ENCODE peak calls at places on chromosomes 16 and 17, in eight cellular contexts. S, B, N, H, M, I, J and R are unnamed samples.

GRCh38 chr16:27515874-27516353 is 33.8 kb downstream of the GTF3C1 start:
- DNase-seq in B (no peak), S (no peak), M (peak), H (peak), J (no peak), N (peak), I (peak), R (no peak)

GRCh38 chr16:55351936-55352335 is 27.9 kb downstream of the IRX6 start:
- DNase-seq in H (no peak), I (no peak), B (no peak), N (no peak), S (no peak), J (no peak), M (no peak), R (no peak)

GRCh38 chr16:14409563-14409962 is 220.5 kb downstream of the PARN start:
- DNase-seq in I (peak), M (no peak), N (peak), H (no peak), J (peak), S (peak), B (peak), R (peak)

GRCh38 chr17:48577330-48577945 is 712 bp downstream of the HOXB4 start:
- DNase-seq in I (no peak), H (no peak), J (no peak), B (peak), S (no peak), M (no peak), N (no peak), R (peak)

GRCh38 chr17:82684207-82684903 is 14.1 kb downstream of the RAB40B start:
- DNase-seq in B (peak), J (peak), H (no peak), S (no peak), N (no peak), M (no peak), I (no peak), R (no peak)

GRCh38 chr17:36590082-36590481 is 1.6 kb upstream of the DHRS11 start:
- DNase-seq in I (peak), S (no peak), B (no peak), H (peak), M (peak), J (no peak), N (peak), R (no peak)

GRCh38 chr17:57511475-57512123 is 233.5 kb downstream of the CCDC182 start:
- DNase-seq in M (no peak), I (no peak), B (no peak), S (no peak), J (no peak), N (no peak), H (no peak), R (no peak)

GRCh38 chr16:67430504-67431076 is 331 bp upstream of the HSD11B2 start:
- DNase-seq in M (peak), S (no peak), J (peak), B (peak), I (no peak), N (no peak), H (no peak), R (no peak)

GRCh38 chr16:27475561-27475960 is 73.6 kb downstream of the IL21R start:
- DNase-seq in S (no peak), B (no peak), H (no peak), M (no peak), N (peak), I (peak), J (no peak), R (peak)

GRCh38 chr16:66751135-66751991 is at the start of gene DYNC1LI2:
- DNase-seq in N (peak), B (peak), M (peak), H (peak), S (peak), J (peak), I (peak), R (peak)

GRCh38 chr17:79904865-79905264 is 65.6 kb upstream of the CBX4 start:
- DNase-seq in S (no peak), I (no peak), M (no peak), J (no peak), N (no peak), H (no peak), B (no peak), R (no peak)

GRCh38 chr16:77585852-77586251 is 136.5 kb upstream of the NUDT7 start:
- DNase-seq in I (no peak), J (no peak), B (no peak), N (peak), S (no peak), H (no peak), M (no peak), R (no peak)

GRCh38 chr16:88667496-88667895 is 4.6 kb upstream of the MVD start:
- DNase-seq in I (no peak), M (no peak), N (peak), B (no peak), H (no peak), S (no peak), J (no peak), R (no peak)

GRCh38 chr16:66093217-66093616 is 273.3 kb upstream of the CDH5 start:
- DNase-seq in N (no peak), I (no peak), B (no peak), H (no peak), J (no peak), S (no peak), M (no peak), R (peak)

GRCh38 chr17:72111374-72111773 is 9.4 kb upstream of the SOX9 start:
- DNase-seq in J (no peak), N (no peak), I (peak), M (no peak), S (no peak), B (peak), H (no peak), R (no peak)

GRCh38 chr17:2400474-2400866 is 390 bp downstream of the MNT start:
- DNase-seq in N (peak), H (peak), J (peak), I (peak), S (no peak), B (peak), M (peak), R (peak)

GRCh38 chr17:65122836-65123756 is 14.1 kb upstream of the RGS9 start:
- DNase-seq in N (peak), M (peak), J (peak), B (peak), H (peak), S (peak), I (peak), R (peak)

GRCh38 chr16:72788269-72788809 is 259.6 kb downstream of the ZFHX3 start:
- DNase-seq in N (no peak), S (no peak), I (no peak), M (no peak), J (no peak), B (no peak), H (peak), R (no peak)

GRCh38 chr17:77092025-77092424 is 48.7 kb upstream of the SEC14L1 start:
- DNase-seq in M (no peak), H (no peak), I (no peak), N (no peak), S (no peak), B (no peak), J (no peak), R (no peak)

GRCh38 chr17:57121308-57122042 is 36.4 kb downstream of the AKAP1 start:
- DNase-seq in I (peak), S (no peak), H (peak), M (peak), N (peak), B (no peak), J (no peak), R (peak)

GRCh38 chr17:49249292-49249794 is 18.8 kb upstream of the PHOSPHO1 start:
- DNase-seq in S (no peak), H (no peak), N (peak), J (no peak), B (no peak), I (peak), M (peak), R (peak)

GRCh38 chr17:38550661-38551060 is 55.1 kb downstream of the SRCIN1 start:
- DNase-seq in B (no peak), H (no peak), N (peak), J (no peak), M (peak), S (peak), I (peak), R (peak)

GRCh38 chr16:88069397-88070168 is 118.3 kb downstream of the BANP start:
- DNase-seq in J (peak), B (no peak), M (no peak), S (no peak), H (no peak), I (no peak), N (no peak), R (no peak)

GRCh38 chr16:17497648-17498047 is 26.9 kb upstream of the XYLT1 start:
- DNase-seq in B (no peak), J (no peak), N (no peak), I (peak), M (no peak), S (no peak), H (no peak), R (peak)

GRCh38 chr17:55454906-55455474 is 33.4 kb upstream of the MMD start:
- DNase-seq in J (no peak), I (peak), H (no peak), B (no peak), N (peak), S (no peak), M (no peak), R (peak)

GRCh38 chr16:29993191-29993902 is 2.1 kb downstream of the HIRIP3 start:
- DNase-seq in M (no peak), I (no peak), H (no peak), B (no peak), N (no peak), S (no peak), J (no peak), R (no peak)

GRCh38 chr16:73113326-73113720 is 65.4 kb upstream of the ZFHX3 start:
- DNase-seq in M (no peak), S (no peak), J (no peak), B (no peak), I (peak), N (peak), H (no peak), R (peak)

GRCh38 chr17:77821114-77821513 is 137.4 kb upstream of the TNRC6C start:
- DNase-seq in M (peak), B (no peak), I (no peak), J (no peak), H (no peak), S (no peak), N (no peak), R (no peak)

GRCh38 chr17:41528959-41529353 is 848 bp upstream of the KRT19 start:
- DNase-seq in J (peak), N (no peak), S (no peak), H (no peak), I (no peak), M (no peak), B (peak), R (no peak)

GRCh38 chr16:48734220-48734619 is 124.2 kb upstream of the N4BP1 start:
- DNase-seq in H (no peak), S (no peak), N (no peak), B (no peak), J (no peak), M (no peak), I (no peak), R (no peak)

GRCh38 chr16:1007284-1007850 is 25.8 kb downstream of the SOX8 start:
- DNase-seq in J (no peak), B (no peak), M (no peak), H (no peak), I (no peak), N (no peak), S (no peak), R (no peak)

GRCh38 chr16:15401972-15402371 is 6.4 kb downstream of the MPV17L start:
- DNase-seq in M (no peak), B (no peak), N (no peak), H (no peak), J (no peak), I (no peak), S (no peak), R (no peak)

GRCh38 chr17:77437017-77437416 is 296.2 kb downstream of the SEC14L1 start:
- DNase-seq in N (peak), J (peak), M (peak), S (no peak), H (peak), I (peak), B (peak), R (peak)

GRCh38 chr16:28538733-28539596 is at the start of gene NUPR1:
- DNase-seq in J (peak), H (no peak), S (peak), I (peak), B (peak), M (no peak), N (peak), R (peak)

DNA sequence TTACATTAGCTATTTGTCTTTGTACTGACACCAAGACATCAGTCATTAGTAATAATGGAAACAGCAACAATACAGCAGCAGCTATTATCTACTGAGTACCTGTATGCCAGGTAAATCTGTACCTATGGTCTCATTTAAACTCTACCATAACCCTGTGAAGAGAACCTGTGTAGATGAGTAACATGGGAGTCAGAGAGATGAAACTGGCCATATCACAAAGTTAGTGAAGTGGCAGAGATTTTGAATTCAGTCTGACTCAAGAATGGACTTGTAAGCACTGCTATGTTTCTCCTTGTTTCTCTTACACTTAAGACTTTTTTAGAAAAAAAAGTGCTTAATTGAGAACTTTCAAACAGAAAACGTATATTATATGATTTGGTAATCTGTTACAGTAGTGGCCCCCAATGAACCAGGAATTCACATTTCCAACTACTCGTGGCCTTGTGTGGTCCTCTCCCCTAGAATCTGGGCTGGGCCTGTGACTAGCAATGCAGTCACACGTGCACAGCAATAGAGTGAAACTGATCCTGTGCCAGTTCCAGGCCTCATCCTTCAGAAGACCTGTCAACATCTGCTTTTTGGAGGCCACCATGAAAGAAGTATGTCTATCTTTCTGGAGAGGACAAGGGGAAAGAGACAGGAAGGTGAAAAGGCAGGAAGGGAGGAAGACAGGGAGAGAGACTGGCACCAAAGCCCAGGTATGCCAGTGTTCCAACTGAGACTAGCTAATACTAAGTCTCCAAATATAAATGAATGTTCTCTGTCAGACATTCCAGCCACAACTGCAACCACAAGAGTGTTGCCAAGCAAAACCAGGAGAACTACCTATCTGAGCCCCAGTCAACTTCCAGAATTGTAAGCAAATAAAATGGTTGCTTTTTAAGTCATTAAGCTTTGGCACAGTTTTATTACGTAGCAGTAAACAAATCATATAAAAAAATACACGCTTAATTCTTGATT is 12.0 kb downstream of the CRLF3 start:
- DNase-seq in I (peak), M (no peak), N (peak), B (no peak), S (no peak), J (no peak), H (no peak), R (peak)
- H3K4me3 ChIP-seq in I (no peak), M (no peak), N (no peak), B (no peak), S (no peak), J (no peak), H (no peak), R (no peak)

DNA sequence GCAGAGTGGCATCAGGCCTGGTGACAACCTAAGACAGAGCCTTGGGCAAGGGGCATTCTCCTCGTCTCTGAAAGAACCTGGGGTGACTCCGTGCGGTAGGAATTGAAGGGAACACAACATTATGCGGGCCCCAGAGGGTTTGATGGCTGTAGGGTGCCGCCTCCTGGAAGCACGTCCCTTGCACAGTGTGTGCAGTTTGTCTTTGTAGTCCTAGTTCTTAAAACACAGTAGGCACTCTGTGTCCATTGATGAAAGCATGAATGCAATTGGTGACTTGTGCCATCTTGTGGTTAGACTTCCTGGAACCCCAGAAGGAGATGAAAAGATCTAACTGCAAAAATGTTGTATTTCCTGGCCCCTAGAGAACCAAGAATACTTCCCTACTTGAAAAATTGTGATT is 279.8 kb downstream of the UTP18 start:
- DNase-seq in M (no peak), I (no peak), N (no peak), B (no peak), S (no peak), J (no peak), H (no peak), R (no peak)
- TF ChIP-seq CTCF in M (peak), I (no peak), N (no peak), B (no peak), S (no peak), J (no peak), H (no peak), R (no peak)

GRCh38 chr16:11253009-11253994 is 2.7 kb downstream of the SOCS1 start:
- DNase-seq in N (no peak), B (no peak), M (peak), I (peak), J (no peak), S (no peak), H (no peak), R (peak)
- H3K4me3 ChIP-seq in N (peak), B (peak), M (peak), I (peak), J (no peak), S (no peak), H (no peak), R (peak)

GRCh38 chr16:83420206-83420760 is 387.5 kb upstream of the HSBP1 start:
- DNase-seq in I (peak), J (no peak), N (peak), M (peak), H (no peak), B (no peak), S (no peak), R (peak)

DNA sequence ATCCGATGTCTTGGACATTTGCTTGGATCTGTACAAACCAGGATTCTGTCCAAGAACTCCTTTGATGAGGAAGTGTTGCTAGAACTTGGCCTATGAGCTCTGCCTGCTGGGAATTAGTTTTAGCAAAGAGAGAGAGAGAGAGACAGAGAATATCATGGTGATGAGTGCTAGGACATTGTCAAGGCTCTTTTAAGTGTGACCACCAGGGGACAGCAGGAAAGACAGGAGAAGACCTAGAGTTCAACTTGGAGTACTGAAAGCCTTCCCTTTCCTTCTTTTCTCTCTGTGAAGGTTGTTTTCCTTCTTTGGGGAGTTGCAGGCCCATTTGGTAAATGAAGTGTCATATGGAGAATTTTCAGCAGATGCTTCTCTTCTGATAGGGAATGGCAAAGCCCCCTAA is 389.2 kb upstream of the HSBP1 start:
- DNase-seq in N (no peak), M (no peak), S (no peak), B (no peak), J (no peak), H (no peak), I (no peak), R (no peak)
- TF ChIP-seq CTCF in N (peak), M (no peak), S (no peak), B (no peak), J (no peak), H (no peak), I (no peak), R (no peak)

GRCh38 chr17:73786286-73786743 is 142.1 kb upstream of the SDK2 start:
- DNase-seq in S (no peak), J (peak), B (peak), H (no peak), N (no peak), I (no peak), M (no peak), R (no peak)
- H3K4me3 ChIP-seq in S (no peak), J (no peak), B (no peak), H (no peak), N (no peak), I (no peak), M (no peak), R (no peak)

GRCh38 chr17:67358612-67359011 is 7.8 kb downstream of the PSMD12 start:
- DNase-seq in H (no peak), I (no peak), M (no peak), B (no peak), S (no peak), J (no peak), N (no peak), R (no peak)

GRCh38 chr17:67364847-67365761 is 1.3 kb downstream of the PSMD12 start:
- DNase-seq in I (no peak), H (peak), B (no peak), N (no peak), J (no peak), M (no peak), S (no peak), R (no peak)

GRCh38 chr17:67360880-67361279 is 5.5 kb downstream of the PSMD12 start:
- DNase-seq in M (no peak), S (no peak), N (no peak), I (no peak), J (no peak), H (no peak), B (no peak), R (no peak)

GRCh38 chr17:67362173-67362572 is 4.2 kb downstream of the PSMD12 start:
- DNase-seq in J (no peak), H (no peak), M (no peak), N (no peak), I (no peak), B (no peak), S (no peak), R (no peak)

GRCh38 chr17:67359960-67360817 is 6.2 kb downstream of the PSMD12 start:
- DNase-seq in H (no peak), B (no peak), N (peak), J (no peak), I (peak), S (no peak), M (peak), R (peak)
- TF ChIP-seq CTCF in H (no peak), B (no peak), N (peak), J (no peak), I (peak), S (no peak), M (peak), R (peak)